ENCODE peak calls at places on chromosomes 16 and 17, in four cellular contexts. R is PC-9, G is endothelial cell, B is left lung. I is an unnamed sample.
A peak's percentile ranks its signal among the peaks of the same experiment; 100 is the strongest.

GRCh38 chr16:88337021-88337420 is 45.7 kb upstream of the ZNF469 start:
- DNase-seq in R (no peak), G (no peak), B (no peak), I (no peak)

GRCh38 chr16:85029413-85029794 is 1.8 kb downstream of the KIAA0513 start:
- DNase-seq in R (no peak), G (no peak), B (no peak), I (peak; percentile 57)

GRCh38 chr16:84322749-84323148 is 28.1 kb downstream of the WFDC1 start:
- DNase-seq in R (no peak), G (no peak), B (no peak), I (no peak)

GRCh38 chr16:12678983-12679382 is 124.7 kb downstream of the CPPED1 start:
- DNase-seq in R (no peak), G (no peak), B (no peak), I (no peak)

GRCh38 chr16:23512168-23512695 is 1.9 kb upstream of the GGA2 start:
- DNase-seq in R (no peak), G (no peak), B (no peak), I (no peak)

GRCh38 chr16:17347624-17348023 is 123.1 kb downstream of the XYLT1 start:
- DNase-seq in R (no peak), G (no peak), B (no peak), I (no peak)

GRCh38 chr17:44308865-44309264 is 464 bp downstream of the RUNDC3A start:
- DNase-seq in R (no peak), G (no peak), B (no peak), I (no peak)

GRCh38 chr16:4409081-4409932 is 7.1 kb downstream of the CORO7 start:
- DNase-seq in R (no peak), G (no peak), B (no peak), I (no peak)

GRCh38 chr16:87278191-87279093 is 38.8 kb downstream of the C16orf95 start:
- DNase-seq in R (peak; percentile 79), G (peak; percentile 89), B (peak; percentile 63), I (no peak)

GRCh38 chr16:1936945-1937479 is 6.0 kb downstream of the MSRB1 start:
- DNase-seq in R (no peak), G (no peak), B (no peak), I (no peak)

GRCh38 chr16:69276143-69277115 is 34.7 kb upstream of the VPS4A start:
- DNase-seq in R (no peak), G (no peak), B (peak; percentile 38), I (no peak)

GRCh38 chr17:65532491-65532890 is 29.0 kb downstream of the AXIN2 start:
- DNase-seq in R (no peak), G (no peak), B (no peak), I (no peak)

GRCh38 chr17:65530985-65531507 is 30.4 kb downstream of the AXIN2 start:
- DNase-seq in R (no peak), G (no peak), B (no peak), I (no peak)

GRCh38 chr17:65533056-65533745 is 28.2 kb downstream of the AXIN2 start:
- DNase-seq in R (no peak), G (no peak), B (no peak), I (no peak)

GRCh38 chr17:65530158-65530984 is 31.1 kb downstream of the AXIN2 start:
- DNase-seq in R (no peak), G (no peak), B (no peak), I (no peak)

GRCh38 chr17:65531508-65532431 is 29.7 kb downstream of the AXIN2 start:
- DNase-seq in R (no peak), G (no peak), B (peak; percentile 67), I (no peak)
- TF ChIP-seq CTCF in R (peak; percentile 14), G (no peak), B (peak; percentile 8), I (no peak)

GRCh38 chr17:4935650-4936049 is 3.6 kb downstream of the GP1BA start:
- DNase-seq in R (no peak), G (no peak), B (no peak), I (no peak)

GRCh38 chr17:4936436-4936835 is 3.4 kb downstream of the SLC25A11 start:
- DNase-seq in R (no peak), G (no peak), B (no peak), I (no peak)

GRCh38 chr17:4933646-4934045 is 1.6 kb downstream of the GP1BA start:
- DNase-seq in R (no peak), G (no peak), B (no peak), I (no peak)

GRCh38 chr17:4932756-4933155 is 679 bp downstream of the GP1BA start:
- DNase-seq in R (no peak), G (no peak), B (no peak), I (no peak)

GRCh38 chr17:4934173-4934979 is 2.3 kb downstream of the GP1BA start:
- DNase-seq in R (peak; percentile 77), G (peak; percentile 52), B (peak; percentile 46), I (no peak)
- TF ChIP-seq CTCF in R (no peak), G (no peak), B (no peak), I (no peak)

GRCh38 chr16:29805232-29806095 is 865 bp upstream of the MAZ start:
- DNase-seq in R (peak; percentile 99), G (peak; percentile 98), B (peak; percentile 98), I (peak; percentile 98)
- TF ChIP-seq CTCF in R (no peak), G (no peak), B (no peak), I (no peak)

DNA sequence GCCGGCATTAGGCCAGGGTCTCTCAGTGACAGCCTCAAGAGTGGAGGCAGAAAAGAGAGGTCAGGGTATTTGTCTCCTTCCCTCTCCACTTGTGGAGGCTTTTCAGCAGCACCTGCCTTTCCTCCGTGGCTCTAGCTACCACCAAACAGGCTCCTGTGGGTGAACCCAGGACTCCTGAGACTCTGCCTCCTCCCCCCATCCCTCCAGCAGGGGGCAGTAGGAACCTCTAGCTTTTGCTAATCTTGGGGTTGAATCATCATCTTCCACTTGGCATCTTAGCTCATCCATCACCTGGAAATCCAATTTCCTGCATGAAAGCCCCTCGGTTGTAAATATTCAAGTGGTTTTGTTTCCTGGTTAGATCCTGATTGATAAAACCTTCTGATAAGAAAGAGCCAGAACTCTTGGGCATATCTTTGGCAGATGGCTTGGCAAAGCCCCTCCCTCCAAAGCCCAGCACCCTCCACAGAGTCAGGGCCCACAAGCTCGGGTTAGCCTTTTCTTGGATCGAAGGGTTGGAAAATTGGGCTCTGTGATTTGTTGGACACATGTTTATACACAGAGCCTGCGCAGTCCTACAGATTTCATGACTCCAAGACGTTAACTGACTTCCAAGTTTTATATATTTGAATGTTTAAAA is 322.1 kb downstream of the MAP2K4 start:
- DNase-seq in R (no peak), G (peak; percentile 56), B (no peak), I (no peak)
- TF ChIP-seq CTCF in R (peak; percentile 28), G (peak; percentile 63), B (peak; percentile 31), I (no peak)

DNA sequence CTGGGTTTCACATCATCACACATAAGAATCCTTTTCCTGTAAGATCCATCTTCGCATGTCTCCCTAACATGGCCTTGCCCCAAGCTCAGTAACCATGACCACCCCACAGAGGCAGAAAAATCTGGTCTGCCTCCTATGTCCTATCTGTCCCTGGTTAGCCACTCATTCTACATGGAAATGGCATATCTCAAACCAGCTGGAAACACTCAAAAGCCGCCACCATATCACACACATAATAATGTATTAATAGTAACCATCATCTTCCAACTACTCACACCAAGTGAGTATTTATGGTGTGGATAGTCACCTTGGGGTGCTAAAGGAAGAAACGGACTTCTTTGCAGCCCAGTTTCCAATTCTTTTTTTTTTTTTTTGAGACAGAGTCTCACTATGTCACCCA is 11.4 kb downstream of the FAM117A start:
- DNase-seq in R (no peak), G (no peak), B (no peak), I (no peak)
- TF ChIP-seq CTCF in R (no peak), G (no peak), B (no peak), I (no peak)

DNA sequence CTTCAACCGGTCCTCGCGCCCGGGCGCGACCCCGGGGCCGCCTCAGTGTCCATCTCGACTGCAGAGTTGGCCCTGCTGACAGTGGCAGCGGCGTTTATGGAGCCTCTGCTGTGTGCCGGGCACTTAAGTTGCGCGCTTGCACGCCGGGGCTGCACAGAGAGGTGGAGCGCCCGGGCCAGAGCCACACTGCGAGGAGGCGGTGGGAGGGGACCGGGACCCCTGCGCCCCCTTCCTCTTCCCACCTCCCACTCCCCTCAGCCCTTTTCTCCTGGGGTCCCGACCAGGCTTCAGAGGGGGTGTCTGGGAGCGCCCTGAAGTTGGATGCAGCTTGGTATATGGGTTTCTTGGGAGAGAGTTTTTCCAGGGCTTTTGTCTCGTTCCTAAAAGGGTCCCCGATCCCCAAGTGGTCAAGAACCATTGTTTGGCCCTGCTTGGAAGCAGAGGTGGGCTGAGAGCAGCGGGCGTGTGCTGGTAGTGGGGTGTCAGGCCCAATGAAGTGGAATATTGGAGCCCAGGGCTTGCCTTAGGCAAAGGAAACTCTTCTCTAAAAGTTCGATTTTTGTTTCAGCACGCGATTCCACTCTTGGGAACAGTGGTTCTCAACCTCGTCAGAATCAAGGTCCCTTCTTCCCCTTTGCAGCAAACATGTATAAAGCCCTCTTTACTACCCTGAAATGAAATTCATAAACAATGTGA is 605 bp downstream of the MRTFB start:
- DNase-seq in R (no peak), G (no peak), B (no peak), I (peak; percentile 1)
- TF ChIP-seq CTCF in R (no peak), G (no peak), B (no peak), I (no peak)

GRCh38 chr17:40283662-40284061 is 4.0 kb upstream of the CDC6 start:
- DNase-seq in R (no peak), G (no peak), B (no peak), I (no peak)

GRCh38 chr17:40287159-40287493 is 553 bp upstream of the CDC6 start:
- DNase-seq in R (no peak), G (no peak), B (no peak), I (no peak)

GRCh38 chr17:40286473-40286872 is 1.2 kb upstream of the CDC6 start:
- DNase-seq in R (no peak), G (no peak), B (no peak), I (no peak)

GRCh38 chr17:40281663-40282062 is 6.0 kb upstream of the CDC6 start:
- DNase-seq in R (peak; percentile 40), G (no peak), B (no peak), I (no peak)

DNA sequence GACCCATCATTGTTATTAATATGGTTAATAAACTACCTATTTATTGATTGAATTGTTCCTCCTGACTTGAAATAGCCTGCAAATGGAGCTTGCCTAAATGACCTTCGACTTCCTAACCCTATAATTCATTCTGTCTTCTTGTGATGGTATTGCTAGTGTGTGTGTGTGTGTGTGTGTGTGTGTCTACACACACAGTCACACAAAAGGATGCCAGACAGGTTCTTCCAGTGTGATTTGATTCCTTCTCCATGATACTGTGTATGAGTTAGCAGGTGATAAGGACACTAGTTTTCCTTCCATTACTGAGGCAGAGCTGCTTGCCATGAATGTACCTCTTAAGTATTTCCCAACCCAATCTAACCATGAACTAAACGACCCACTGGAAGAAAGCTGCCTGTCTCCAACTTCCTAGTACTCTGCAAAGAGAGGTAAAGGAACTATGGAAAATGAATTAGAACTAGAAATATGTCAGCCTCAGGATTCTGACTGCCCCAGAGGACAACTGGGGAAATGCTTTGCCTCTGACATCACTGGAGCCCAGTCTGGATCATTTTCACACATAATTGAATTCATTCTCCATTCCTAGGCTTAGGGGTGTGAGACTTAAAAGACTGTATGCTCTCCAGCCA is 3.5 kb upstream of the CDC6 start:
- DNase-seq in R (peak; percentile 57), G (no peak), B (no peak), I (no peak)
- TF ChIP-seq CTCF in R (peak; percentile 42), G (no peak), B (no peak), I (no peak)

DNA sequence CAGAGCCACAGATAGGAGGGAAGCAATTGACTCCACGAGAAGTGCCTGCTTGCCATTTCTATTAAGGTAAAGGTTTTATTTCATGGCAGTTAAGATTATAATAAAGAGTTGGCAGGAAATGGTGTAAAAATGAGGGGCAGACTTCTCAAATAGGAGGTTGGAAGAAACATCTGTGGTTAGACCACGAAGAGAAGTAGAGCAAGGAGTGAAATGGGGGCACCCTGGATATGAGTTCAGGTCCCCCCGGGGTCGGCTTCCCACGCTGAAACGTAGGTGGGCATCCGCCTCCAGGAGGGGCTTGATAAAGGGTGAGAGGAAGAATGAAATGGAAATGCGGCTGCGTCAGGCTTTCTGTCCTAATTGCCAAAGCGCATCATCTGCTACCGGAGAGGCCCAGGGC is 209.1 kb downstream of the MAF start:
- DNase-seq in R (no peak), G (no peak), B (no peak), I (no peak)
- TF ChIP-seq CTCF in R (no peak), G (no peak), B (no peak), I (no peak)

I was measured in CD4-positive, alpha-beta T cell.